ENCODE peak calls at places on chromosomes 2 and 18, in five cellular contexts. V, R, Y, A and Q are unnamed samples. For H3K36me3 and H3K4me1, the result is how much of the 10 kb centered on the place peaks cover.

GRCh38 chr2:95317123-95317500 is 20.0 kb downstream of the KCNIP3 start:
- DNase-seq in R (no peak), A (no peak), Y (no peak), V (no peak), Q (no peak)

GRCh38 chr2:207796585-207797350 is 27.1 kb upstream of the FZD5 start:
- DNase-seq in V (no peak), Y (no peak), R (no peak), A (no peak), Q (no peak)

GRCh38 chr18:22606563-22607283 is 189.0 kb upstream of the CTAGE1 start:
- DNase-seq in Y (no peak), R (peak), A (no peak), V (peak), Q (no peak)

GRCh38 chr2:229096667-229097066 is 174.4 kb downstream of the PID1 start:
- DNase-seq in V (no peak), R (no peak), A (no peak), Y (no peak), Q (no peak)

GRCh38 chr18:39149211-39149806 is 1583.7 kb upstream of the CELF4 start:
- DNase-seq in A (no peak), V (no peak), Y (no peak), R (no peak), Q (no peak)

GRCh38 chr2:220665108-220665471 is 907.0 kb downstream of the EPHA4 start:
- DNase-seq in Y (no peak), V (no peak), A (no peak), R (no peak), Q (no peak)

GRCh38 chr2:43305006-43305405 is 78.6 kb upstream of the ZFP36L2 start:
- DNase-seq in V (peak), A (peak), Y (no peak), R (no peak), Q (no peak)

GRCh38 chr18:6954501-6954900 is 163.1 kb downstream of the LAMA1 start:
- DNase-seq in R (no peak), Y (no peak), A (no peak), V (no peak), Q (no peak)

GRCh38 chr18:37419272-37419671 is 146.3 kb downstream of the CELF4 start:
- DNase-seq in R (no peak), Y (no peak), A (peak), V (no peak), Q (no peak)

GRCh38 chr2:179932786-179933185 is 71.4 kb upstream of the ZNF385B start:
- DNase-seq in V (no peak), Y (no peak), R (no peak), A (peak), Q (no peak)

GRCh38 chr18:58781627-58782194 is 83.0 kb upstream of the ZNF532 start:
- DNase-seq in V (peak), A (peak), Y (peak), R (peak), Q (peak)

GRCh38 chr2:71419145-71419544 is 34.2 kb upstream of the DYSF start:
- DNase-seq in A (no peak), V (no peak), Y (no peak), R (no peak), Q (no peak)

GRCh38 chr2:190254451-190254850 is 65.2 kb downstream of the HIBCH start:
- DNase-seq in R (no peak), V (no peak), A (no peak), Y (no peak), Q (no peak)

GRCh38 chr2:51918113-51918512 is 886.2 kb upstream of the NRXN1 start:
- DNase-seq in Y (no peak), V (no peak), R (no peak), A (peak), Q (no peak)

GRCh38 chr2:238388794-238389193 is 37.9 kb upstream of the ASB1 start:
- DNase-seq in V (no peak), Y (no peak), A (no peak), R (no peak), Q (no peak)

GRCh38 chr2:56803596-56803995 is 619.8 kb downstream of the CCDC85A start:
- DNase-seq in A (no peak), R (no peak), Y (no peak), V (no peak), Q (no peak)

GRCh38 chr2:206477296-206477695 is 34.0 kb downstream of the ADAM23 start:
- DNase-seq in A (peak), Y (no peak), V (no peak), R (no peak), Q (no peak)

GRCh38 chr18:46290440-46291020 is 186.3 kb downstream of the HAUS1 start:
- DNase-seq in R (no peak), A (no peak), V (no peak), Y (no peak), Q (no peak)

GRCh38 chr2:105114551-105114950 is 76.7 kb downstream of the MRPS9 start:
- DNase-seq in Y (no peak), R (no peak), A (peak), V (no peak), Q (no peak)

GRCh38 chr2:47803363-47803762 is 20.4 kb downstream of the MSH6 start:
- DNase-seq in A (no peak), V (no peak), Y (no peak), R (no peak), Q (no peak)

GRCh38 chr2:47809903-47810302 is 27.0 kb downstream of the MSH6 start:
- DNase-seq in R (no peak), V (no peak), Y (no peak), A (no peak), Q (no peak)

GRCh38 chr2:47808614-47809013 is 25.7 kb downstream of the MSH6 start:
- DNase-seq in Y (no peak), A (no peak), R (no peak), V (no peak), Q (no peak)

GRCh38 chr2:47803770-47804169 is 20.8 kb downstream of the MSH6 start:
- DNase-seq in A (no peak), Y (no peak), V (no peak), R (no peak), Q (no peak)

GRCh38 chr2:47805850-47806249 is 22.9 kb downstream of the MSH6 start:
- DNase-seq in R (no peak), A (no peak), V (no peak), Y (no peak), Q (no peak)
- H3K36me3 ChIP-seq in R (under half), A (half or more), V (under half), Y (under half), Q (under half)

GRCh38 chr2:126506786-126507185 is 149.2 kb upstream of the GYPC start:
- DNase-seq in A (no peak), V (no peak), R (no peak), Y (no peak), Q (no peak)

GRCh38 chr2:126507425-126507867 is 148.5 kb upstream of the GYPC start:
- DNase-seq in V (no peak), R (no peak), A (no peak), Y (no peak), Q (no peak)

GRCh38 chr2:126513033-126513432 is 142.9 kb upstream of the GYPC start:
- DNase-seq in V (no peak), A (peak), R (no peak), Y (no peak), Q (no peak)

GRCh38 chr2:126510960-126511359 is 145.0 kb upstream of the GYPC start:
- DNase-seq in R (no peak), Y (no peak), A (no peak), V (no peak), Q (no peak)
- H3K4me1 ChIP-seq in R (under half), Y (under half), A (under half), V (under half), Q (under half)

DNA sequence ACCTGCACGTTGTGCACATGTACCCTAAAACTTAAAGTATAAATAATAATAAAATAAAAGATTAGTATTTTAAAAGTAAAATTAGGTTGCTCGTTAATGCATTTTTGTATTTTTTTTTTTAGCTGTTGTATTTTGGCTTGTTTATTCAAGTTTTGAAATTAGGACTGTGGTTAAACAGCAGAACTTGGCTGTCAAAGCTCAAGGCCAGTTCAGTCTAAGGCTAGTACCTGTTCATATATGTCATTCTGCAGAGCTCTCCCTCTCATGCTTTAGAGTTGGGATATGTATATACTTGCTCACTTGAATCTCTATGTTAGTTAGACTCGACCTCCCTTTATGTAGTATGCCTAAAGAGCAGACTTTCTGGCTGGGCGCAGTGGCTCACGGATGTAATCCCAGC is 32.7 kb downstream of the MOB4 start:
- DNase-seq in V (no peak), R (no peak), Y (no peak), A (no peak), Q (no peak)
- H3K36me3 ChIP-seq in V (under half), R (under half), Y (under half), A (half or more), Q (under half)

DNA sequence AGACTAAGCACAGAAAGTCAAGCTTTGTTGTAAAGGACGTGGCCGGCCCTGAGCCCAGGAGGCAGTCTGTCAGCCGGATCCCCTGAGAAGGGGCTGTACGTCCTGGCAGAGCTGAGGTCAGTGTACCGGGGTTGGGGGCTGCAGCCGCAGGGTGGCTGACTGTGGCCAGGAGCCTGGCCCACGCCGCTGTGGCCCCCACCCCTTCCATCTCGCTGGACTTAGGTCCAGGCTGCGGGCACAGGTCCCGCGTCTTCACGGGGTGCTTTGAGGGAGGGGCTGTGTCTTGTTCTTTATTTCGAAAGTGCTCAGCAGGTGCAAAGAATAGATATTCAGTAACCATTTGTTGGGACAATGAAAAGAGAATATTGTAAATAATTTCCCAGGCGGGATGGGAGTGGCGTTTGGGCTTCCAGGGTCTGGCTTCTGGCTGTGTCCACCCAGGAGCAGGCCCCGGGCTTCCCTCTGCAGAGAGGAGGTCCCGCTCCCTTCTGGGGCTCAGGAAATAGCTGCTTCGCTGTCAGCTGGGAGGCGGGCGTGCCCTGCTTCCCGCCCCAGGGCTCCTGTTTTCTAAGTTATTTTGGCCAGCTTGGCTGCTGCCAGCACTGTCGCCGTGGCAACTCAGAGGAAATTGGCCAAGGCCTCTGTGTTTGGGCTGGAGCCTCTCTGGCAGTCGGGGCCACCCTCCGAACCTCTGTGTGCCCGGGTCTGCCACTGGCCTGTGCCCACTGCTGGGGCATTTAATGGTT is 7.4 kb downstream of the NFATC1 start:
- DNase-seq in Y (no peak), V (peak), A (peak), R (no peak), Q (no peak)
- H3K4me1 ChIP-seq in Y (half or more), V (under half), A (under half), R (under half), Q (half or more)

DNA sequence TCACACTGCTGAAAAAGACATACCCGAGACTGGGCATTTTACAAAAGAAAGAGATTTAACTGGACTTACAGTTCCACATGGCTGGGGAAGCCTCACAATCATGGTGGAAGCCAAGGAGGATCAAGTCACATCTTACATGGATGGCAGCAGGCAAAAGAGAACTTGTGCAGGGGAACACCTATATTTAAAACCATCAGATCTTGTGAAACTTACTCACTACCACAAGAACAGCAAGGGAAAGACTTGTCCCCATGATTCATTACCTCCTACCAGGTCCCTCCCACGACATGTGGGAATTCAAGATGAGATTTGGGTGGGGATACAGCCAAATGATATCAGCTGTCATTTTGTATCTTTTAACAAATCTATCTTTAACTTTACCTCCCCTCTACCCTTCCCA is 251.1 kb upstream of the RASGRP3 start:
- DNase-seq in A (no peak), Y (no peak), V (no peak), R (no peak), Q (no peak)
- H3K36me3 ChIP-seq in A (under half), Y (under half), V (under half), R (under half), Q (under half)

DNA sequence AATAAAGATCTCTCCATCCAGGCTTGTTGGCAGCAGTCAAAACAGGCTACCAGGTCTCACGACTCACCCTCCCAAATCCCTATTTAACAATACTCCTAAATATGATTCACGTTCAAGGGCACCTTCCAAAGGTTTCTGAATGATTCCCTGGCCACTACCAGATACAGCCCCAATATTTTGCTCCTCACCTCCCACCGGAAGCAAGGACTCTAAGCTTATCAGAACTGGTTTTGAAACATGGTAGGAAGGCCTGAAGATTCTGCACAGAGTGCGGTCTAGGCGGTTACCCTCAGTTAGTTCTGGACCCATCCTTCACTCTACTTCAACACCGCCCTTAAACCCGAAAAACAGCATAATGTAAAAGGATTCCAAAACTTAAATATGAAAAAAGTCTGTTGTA is 5.2 kb downstream of the PPP4R1 start:
- DNase-seq in R (no peak), Y (no peak), V (no peak), A (no peak), Q (no peak)
- H3K4me1 ChIP-seq in R (under half), Y (under half), V (under half), A (under half), Q (half or more)

DNA sequence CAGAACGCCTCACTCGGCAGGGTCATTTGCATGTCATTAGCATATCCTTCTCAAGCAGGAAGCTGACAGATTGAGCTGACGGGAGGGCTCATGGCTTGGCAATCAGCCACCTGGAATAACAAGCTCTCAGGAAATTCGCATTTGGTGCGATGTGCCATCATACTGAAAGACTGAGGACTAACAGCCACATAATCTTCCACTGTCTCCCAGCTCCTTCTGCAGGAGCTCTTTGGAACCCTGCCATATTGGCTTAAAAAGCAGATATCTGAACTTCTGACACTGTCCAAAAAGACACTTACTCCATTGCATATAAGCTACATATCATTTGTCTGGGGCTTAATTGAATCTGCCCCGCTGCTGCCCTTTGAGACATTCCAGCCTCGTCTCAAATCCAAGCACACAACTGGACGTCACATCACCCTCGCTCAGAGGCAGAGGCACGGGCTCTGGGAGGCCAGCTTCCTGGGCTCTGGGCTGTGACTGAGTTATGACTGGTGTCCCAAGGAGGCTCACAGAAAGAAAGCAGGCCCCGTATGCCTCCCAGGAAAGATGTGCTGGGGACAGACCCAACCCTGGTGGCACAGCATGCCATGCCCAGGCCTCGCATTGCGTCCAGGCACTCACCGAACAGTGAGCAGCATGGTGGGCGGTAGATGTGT is 228.1 kb downstream of the ATAD2B start:
- DNase-seq in Y (no peak), V (no peak), A (no peak), R (no peak), Q (no peak)
- H3K36me3 ChIP-seq in Y (under half), V (under half), A (under half), R (under half), Q (under half)

GRCh38 chr2:177243476-177243875 is 21.1 kb downstream of the NFE2L2 start:
- DNase-seq in Y (no peak), V (no peak), R (no peak), A (peak), Q (no peak)

GRCh38 chr2:177244244-177244771 is 20.2 kb downstream of the NFE2L2 start:
- DNase-seq in V (no peak), A (peak), Y (no peak), R (no peak), Q (no peak)

GRCh38 chr2:177243073-177243472 is 21.5 kb downstream of the NFE2L2 start:
- DNase-seq in A (no peak), Y (no peak), V (no peak), R (no peak), Q (no peak)

GRCh38 chr2:177241771-177242135 is 22.8 kb downstream of the NFE2L2 start:
- DNase-seq in V (no peak), A (peak), Y (no peak), R (no peak), Q (no peak)

GRCh38 chr2:177242136-177242987 is 22.2 kb downstream of the NFE2L2 start:
- DNase-seq in A (peak), V (no peak), R (no peak), Y (no peak), Q (no peak)
- H3K4me1 ChIP-seq in A (half or more), V (under half), R (half or more), Y (half or more), Q (half or more)